ENCODE peak calls at places on chromosomes 12 and 14, in four cellular contexts. D is midbrain; T is frontal cortex; M is stimulated activated CD4-positive, alpha-beta T cell treated with anti-CD3 and anti-CD28 coated beads, Interleukin-4, amount 100 ng/mL, for 24 hours. N is an unnamed sample.

GRCh38 chr14:75273272-75274044 is 5.2 kb upstream of the FOS start:
- DNase-seq in D (no peak), T (no peak), M (no peak), N (no peak)

GRCh38 chr14:92532490-92533163 is 19.0 kb downstream of the RIN3 start:
- DNase-seq in D (no peak), T (no peak), M (no peak), N (no peak)

GRCh38 chr12:91974541-91974940 is 171.1 kb downstream of the BTG1 start:
- DNase-seq in D (no peak), T (no peak), M (no peak), N (no peak)

GRCh38 chr12:75444444-75445136 is 36.0 kb upstream of the GLIPR1 start:
- DNase-seq in D (no peak), T (no peak), M (no peak), N (no peak)

GRCh38 chr14:22640192-22640591 is 4.0 kb downstream of the OR6J1 start:
- DNase-seq in D (no peak), T (no peak), M (no peak), N (no peak)

GRCh38 chr12:121773011-121773777 is 20.3 kb downstream of the RHOF start:
- DNase-seq in D (peak; percentile 42), T (peak; percentile 80), M (peak; percentile 78), N (peak; percentile 51)

GRCh38 chr14:32938719-32939253 is at the start of gene NPAS3:
- DNase-seq in D (peak; percentile 69), T (peak; percentile 54), M (no peak), N (no peak)

GRCh38 chr12:30862486-30862885 is 64.1 kb upstream of the TSPAN11 start:
- DNase-seq in D (no peak), T (no peak), M (no peak), N (no peak)

GRCh38 chr12:17326649-17327048 is 720.7 kb upstream of the LMO3 start:
- DNase-seq in D (no peak), T (no peak), M (no peak), N (no peak)

GRCh38 chr12:94070520-94070919 is 77.9 kb upstream of the PLXNC1 start:
- DNase-seq in D (no peak), T (no peak), M (no peak), N (no peak)

GRCh38 chr12:14955876-14956811 is 5.3 kb downstream of the ARHGDIB start:
- DNase-seq in D (no peak), T (no peak), M (peak; percentile 62), N (no peak)

GRCh38 chr14:51575225-51576111 is 76.2 kb upstream of the FRMD6 start:
- DNase-seq in D (no peak), T (no peak), M (no peak), N (no peak)

GRCh38 chr12:47361389-47362031 is 281.8 kb upstream of the AMIGO2 start:
- DNase-seq in D (no peak), T (no peak), M (peak; percentile 55), N (peak; percentile 46)

N was measured in pons.